ENCODE peak calls at places on chromosomes 13 and 19, in ten cellular contexts. E is amniotic stem cell; J is brain microvascular endothelial cell; H is KG1; G is upper lobe of right lung; W is activated CD4-positive, alpha-beta T cell treated with anti-CD3 and anti-CD28 coated beads, Interleukin-2, amount 50 U/mL, for 24 hours; X is activated naive CD4-positive, alpha-beta T cell treated with anti-CD3 and anti-CD28 coated beads, Interleukin-2, amount 50 U/mL, for 72 hours; Y is midbrain; R is stimulated activated CD4-positive, alpha-beta T cell treated with anti-CD3 and anti-CD28 coated beads, Interleukin-15, amount 100 ng/mL, for 1 hour; N is T-helper 17 cell. Q is an unnamed sample.

GRCh38 chr13:25248071-25248470 is 39.2 kb downstream of the MTMR6 start:
- DNase-seq in N (no peak), X (no peak), E (no peak), R (no peak), W (no peak), G (no peak), H (no peak), Y (no peak), J (no peak), Q (no peak)

GRCh38 chr13:99228737-99229691 is 28.4 kb downstream of the UBAC2 start:
- DNase-seq in J (peak), N (no peak), X (no peak), Y (no peak), H (peak), R (no peak), W (no peak), G (no peak), E (peak), Q (no peak)

GRCh38 chr13:36767276-36767675 is 51.7 kb upstream of the RFXAP start:
- DNase-seq in J (no peak), Y (no peak), W (no peak), N (no peak), X (no peak), E (no peak), H (no peak), R (no peak), G (no peak), Q (no peak)

GRCh38 chr19:28292822-28293500 is 920.0 kb downstream of the UQCRFS1 start:
- DNase-seq in G (no peak), Y (no peak), W (no peak), E (no peak), H (no peak), J (no peak), N (no peak), X (no peak), R (no peak), Q (no peak)

GRCh38 chr13:110114351-110114750 is 192.6 kb downstream of the COL4A1 start:
- DNase-seq in J (no peak), R (no peak), Y (no peak), N (no peak), G (no peak), W (no peak), E (no peak), H (no peak), X (no peak), Q (no peak)

GRCh38 chr19:903266-903797 is 9.7 kb downstream of the R3HDM4 start:
- DNase-seq in R (no peak), E (no peak), G (no peak), N (no peak), Y (no peak), X (no peak), J (no peak), W (no peak), H (no peak), Q (peak)

GRCh38 chr19:28889941-28890645 is 322.9 kb downstream of the UQCRFS1 start:
- DNase-seq in N (no peak), G (no peak), E (no peak), X (no peak), W (no peak), Y (peak), H (no peak), J (no peak), R (no peak), Q (no peak)

GRCh38 chr19:5326986-5327623 is 13.5 kb downstream of the PTPRS start:
- DNase-seq in E (no peak), J (no peak), R (no peak), W (no peak), G (no peak), N (no peak), X (no peak), H (no peak), Y (no peak), Q (no peak)

GRCh38 chr19:35116085-35116801 is 620 bp downstream of the FXYD3 start:
- DNase-seq in N (no peak), X (no peak), H (no peak), W (no peak), Y (no peak), E (no peak), J (no peak), G (no peak), R (no peak), Q (no peak)

GRCh38 chr19:29528946-29529645 is 3.3 kb downstream of the VSTM2B start:
- DNase-seq in E (no peak), G (peak), N (no peak), J (no peak), H (no peak), W (no peak), Y (no peak), R (no peak), X (peak), Q (no peak)

GRCh38 chr19:7507884-7508283 is 8.0 kb upstream of the ZNF358 start:
- DNase-seq in H (no peak), X (no peak), N (no peak), E (peak), R (no peak), G (peak), W (no peak), Y (no peak), J (peak), Q (no peak)

GRCh38 chr19:7348587-7349230 is at the start of gene ARHGEF18:
- DNase-seq in J (no peak), W (no peak), N (peak), R (peak), G (peak), X (peak), H (peak), E (no peak), Y (no peak), Q (no peak)

GRCh38 chr13:27007166-27007565 is 164.4 kb downstream of the USP12 start:
- DNase-seq in X (no peak), Y (no peak), W (no peak), J (no peak), H (no peak), G (no peak), R (no peak), E (no peak), N (no peak), Q (peak)

GRCh38 chr19:42468273-42468796 is 25.6 kb upstream of the CXCL17 start:
- DNase-seq in Y (no peak), W (no peak), R (no peak), H (no peak), E (peak), X (no peak), J (peak), G (no peak), N (no peak), Q (no peak)

GRCh38 chr19:5131866-5132561 is 163.1 kb downstream of the KDM4B start:
- DNase-seq in E (no peak), J (no peak), W (no peak), R (no peak), H (no peak), G (no peak), Y (no peak), N (no peak), X (no peak), Q (no peak)

GRCh38 chr13:99911965-99912566 is 59.5 kb downstream of the ZIC5 start:
- DNase-seq in G (no peak), E (no peak), J (no peak), H (no peak), R (no peak), W (no peak), N (no peak), Y (no peak), X (no peak), Q (peak)

GRCh38 chr19:45645631-45646344 is 6.6 kb upstream of the EML2 start:
- DNase-seq in J (peak), G (peak), W (peak), R (peak), H (no peak), E (peak), N (peak), Y (peak), X (peak), Q (peak)

GRCh38 chr13:99357149-99357596 is 50.0 kb upstream of the GPR183 start:
- DNase-seq in Y (no peak), R (no peak), X (peak), G (no peak), J (peak), N (peak), H (no peak), W (no peak), E (peak), Q (no peak)

GRCh38 chr13:60348097-60348496 is 48.9 kb upstream of the TDRD3 start:
- DNase-seq in J (no peak), X (no peak), G (no peak), W (no peak), N (no peak), Y (no peak), H (no peak), R (no peak), E (no peak), Q (no peak)

GRCh38 chr13:99926014-99926731 is 45.4 kb downstream of the ZIC5 start:
- DNase-seq in G (no peak), Y (no peak), X (no peak), R (no peak), H (no peak), E (no peak), W (no peak), J (peak), N (no peak), Q (peak)